ENCODE peak calls at places on chromosomes 6 and 20, in five cellular contexts. G, L, A, P and N are unnamed samples.

GRCh38 chr6:129679758-129680157 is 30.2 kb downstream of the ARHGAP18 start:
- DNase-seq in P (no peak), A (no peak), G (no peak), L (no peak), N (no peak)

GRCh38 chr6:134683783-134684765 is 265.8 kb downstream of the ALDH8A1 start:
- DNase-seq in A (no peak), P (no peak), G (no peak), L (no peak), N (no peak)

GRCh38 chr6:6966569-6966968 is 141.2 kb upstream of the RREB1 start:
- DNase-seq in L (no peak), G (no peak), P (no peak), A (no peak), N (no peak)

GRCh38 chr6:108627692-108628565 is 67.2 kb downstream of the FOXO3 start:
- DNase-seq in L (no peak), P (no peak), A (no peak), G (no peak), N (no peak)

GRCh38 chr6:93746892-93747291 is 327.5 kb upstream of the EPHA7 start:
- DNase-seq in L (no peak), G (no peak), A (no peak), P (no peak), N (no peak)

GRCh38 chr20:36344517-36345132 is 38.5 kb downstream of the DLGAP4 start:
- DNase-seq in A (peak), G (no peak), L (no peak), P (no peak), N (peak)

GRCh38 chr6:26020983-26021349 is 58.4 kb downstream of the TRIM38 start:
- DNase-seq in G (peak), L (peak), A (peak), P (no peak), N (no peak)

GRCh38 chr6:34531580-34532201 is 24.4 kb downstream of the SPDEF start:
- DNase-seq in G (peak), P (no peak), A (no peak), L (peak), N (no peak)

GRCh38 chr20:50251992-50252491 is 61.4 kb downstream of the CEBPB start:
- DNase-seq in L (no peak), P (no peak), A (no peak), G (no peak), N (no peak)

GRCh38 chr20:61605283-61605682 is 353.2 kb downstream of the CDH4 start:
- DNase-seq in L (no peak), G (no peak), P (no peak), A (no peak), N (no peak)

GRCh38 chr6:37260063-37260843 is 2.3 kb upstream of the TMEM217 start:
- DNase-seq in P (no peak), L (no peak), A (no peak), G (no peak), N (no peak)

GRCh38 chr6:76861403-76861802 is 601.9 kb downstream of the HTR1B start:
- DNase-seq in G (no peak), L (no peak), P (no peak), A (peak), N (no peak)

GRCh38 chr20:48594533-48594932 is 233.3 kb downstream of the PREX1 start:
- DNase-seq in G (no peak), P (no peak), A (no peak), L (no peak), N (no peak)

GRCh38 chr6:35084511-35085203 is 56.5 kb downstream of the TCP11 start:
- DNase-seq in L (no peak), P (no peak), A (no peak), G (no peak), N (peak)

GRCh38 chr20:34165246-34165645 is 53.2 kb upstream of the EIF2S2 start:
- DNase-seq in A (no peak), L (no peak), G (no peak), P (no peak), N (no peak)

GRCh38 chr20:52031206-52031573 is 160.4 kb downstream of the ZFP64 start:
- DNase-seq in G (no peak), P (no peak), L (no peak), A (no peak), N (no peak)

GRCh38 chr6:151325075-151326050 is 66.0 kb downstream of the ZBTB2 start:
- DNase-seq in L (peak), P (peak), G (peak), A (peak), N (no peak)